ENCODE peak calls at places on chromosome 14, in seven cellular contexts. V is stromal cell of bone marrow, N is HEK293T, J is PC-3, L is COR-L47, F is SK-N-SH, W is nucleus accumbens. Z is an unnamed sample.

GRCh38 chr14:97233319-97233980 is 436.3 kb downstream of the VRK1 start:
- DNase-seq in L (no peak), J (peak; percentile 4), N (no peak), V (no peak), F (no peak), W (no peak), Z (no peak)

GRCh38 chr14:81834308-81834707 is 300.7 kb upstream of the SEL1L start:
- DNase-seq in L (no peak), V (no peak), N (no peak), F (no peak), W (no peak), J (peak; percentile 13), Z (no peak)

GRCh38 chr14:102774391-102775153 is 2.7 kb upstream of the TRAF3 start:
- DNase-seq in L (peak; percentile 60), N (peak; percentile 69), F (peak; percentile 80), J (peak; percentile 65), V (peak; percentile 70), W (peak; percentile 34), Z (peak; percentile 85)

GRCh38 chr14:22184157-22185025 is 404.6 kb downstream of the DAD1 start:
- DNase-seq in L (no peak), V (no peak), W (no peak), N (no peak), J (peak; percentile 30), F (no peak), Z (no peak)

GRCh38 chr14:21822109-21822508 is 148.5 kb upstream of the OR4E1 start:
- DNase-seq in F (no peak), J (no peak), W (no peak), V (no peak), L (no peak), N (no peak), Z (no peak)

GRCh38 chr14:77111021-77111420 is 13.0 kb downstream of the CIPC start:
- DNase-seq in F (no peak), V (no peak), J (no peak), L (no peak), N (no peak), W (peak; percentile 10), Z (no peak)

GRCh38 chr14:67883717-67884116 is 64.1 kb downstream of the RAD51B start:
- DNase-seq in W (no peak), N (no peak), J (peak; percentile 62), L (no peak), F (no peak), V (peak; percentile 17), Z (peak; percentile 31)

GRCh38 chr14:59306775-59307174 is 118.3 kb downstream of the DAAM1 start:
- DNase-seq in N (no peak), L (no peak), J (peak; percentile 99), W (no peak), F (no peak), V (no peak), Z (no peak)

GRCh38 chr14:104296388-104297312 is 158.3 kb downstream of the KIF26A start:
- DNase-seq in W (no peak), L (no peak), J (no peak), N (no peak), F (peak; percentile 92), V (no peak), Z (no peak)